ENCODE peak calls at places on chromosomes 6 and 20, in six cellular contexts. One of them, this sample, is unnamed.

GRCh38 chr20:46215913-46216707 is 92.2 kb downstream of the CDH22 start:
- DNase-seq in naive thymus-derived CD4-positive, alpha-beta T cell: no peak
- DNase-seq in right atrium auricular region: peak
- DNase-seq in thoracic aorta: no peak
- DNase-seq in aorta: peak
- DNase-seq in hepatocyte: peak
- DNase-seq in this sample: peak

GRCh38 chr6:148807784-148808183 is 61.0 kb downstream of the UST start:
- DNase-seq in naive thymus-derived CD4-positive, alpha-beta T cell: no peak
- DNase-seq in right atrium auricular region: no peak
- DNase-seq in thoracic aorta: no peak
- DNase-seq in aorta: no peak
- DNase-seq in hepatocyte: no peak
- DNase-seq in this sample: no peak

GRCh38 chr6:30884521-30885480 is 482 bp downstream of the DDR1 start:
- DNase-seq in naive thymus-derived CD4-positive, alpha-beta T cell: no peak
- DNase-seq in right atrium auricular region: no peak
- DNase-seq in thoracic aorta: no peak
- DNase-seq in aorta: peak
- DNase-seq in hepatocyte: peak
- DNase-seq in this sample: peak

GRCh38 chr20:63810730-63811490 is 20.2 kb downstream of the ZBTB46 start:
- DNase-seq in naive thymus-derived CD4-positive, alpha-beta T cell: no peak
- DNase-seq in right atrium auricular region: no peak
- DNase-seq in thoracic aorta: no peak
- DNase-seq in aorta: no peak
- DNase-seq in hepatocyte: no peak
- DNase-seq in this sample: no peak

GRCh38 chr6:7159790-7160525 is 52.2 kb downstream of the RREB1 start:
- DNase-seq in naive thymus-derived CD4-positive, alpha-beta T cell: no peak
- DNase-seq in right atrium auricular region: no peak
- DNase-seq in thoracic aorta: no peak
- DNase-seq in aorta: no peak
- DNase-seq in hepatocyte: no peak
- DNase-seq in this sample: no peak

GRCh38 chr20:59824711-59825562 is 108.5 kb downstream of the SYCP2 start:
- DNase-seq in naive thymus-derived CD4-positive, alpha-beta T cell: no peak
- DNase-seq in right atrium auricular region: peak
- DNase-seq in thoracic aorta: no peak
- DNase-seq in aorta: no peak
- DNase-seq in hepatocyte: no peak
- DNase-seq in this sample: peak

GRCh38 chr20:10332656-10333421 is 101.2 kb downstream of the MKKS start:
- DNase-seq in naive thymus-derived CD4-positive, alpha-beta T cell: no peak
- DNase-seq in right atrium auricular region: no peak
- DNase-seq in thoracic aorta: no peak
- DNase-seq in aorta: no peak
- DNase-seq in hepatocyte: no peak
- DNase-seq in this sample: no peak

GRCh38 chr6:28742668-28743270 is 181.0 kb downstream of the TRIM27 start:
- DNase-seq in naive thymus-derived CD4-positive, alpha-beta T cell: no peak
- DNase-seq in right atrium auricular region: no peak
- DNase-seq in thoracic aorta: no peak
- DNase-seq in aorta: no peak
- DNase-seq in hepatocyte: peak
- DNase-seq in this sample: peak

GRCh38 chr20:382291-383115 is 1.9 kb downstream of the TRIB3 start:
- DNase-seq in naive thymus-derived CD4-positive, alpha-beta T cell: no peak
- DNase-seq in right atrium auricular region: no peak
- DNase-seq in thoracic aorta: no peak
- DNase-seq in aorta: no peak
- DNase-seq in hepatocyte: no peak
- DNase-seq in this sample: peak

GRCh38 chr6:9744119-9744518 is 670.8 kb downstream of the TFAP2A start:
- DNase-seq in naive thymus-derived CD4-positive, alpha-beta T cell: no peak
- DNase-seq in right atrium auricular region: no peak
- DNase-seq in thoracic aorta: no peak
- DNase-seq in aorta: no peak
- DNase-seq in hepatocyte: no peak
- DNase-seq in this sample: no peak

GRCh38 chr20:63089051-63089907 is 82.5 kb upstream of the BHLHE23 start:
- DNase-seq in naive thymus-derived CD4-positive, alpha-beta T cell: peak
- DNase-seq in right atrium auricular region: no peak
- DNase-seq in thoracic aorta: no peak
- DNase-seq in aorta: peak
- DNase-seq in hepatocyte: no peak
- DNase-seq in this sample: peak

GRCh38 chr20:24653306-24653705 is 183.9 kb downstream of the SYNDIG1 start:
- DNase-seq in naive thymus-derived CD4-positive, alpha-beta T cell: no peak
- DNase-seq in right atrium auricular region: no peak
- DNase-seq in thoracic aorta: no peak
- DNase-seq in aorta: no peak
- DNase-seq in hepatocyte: peak
- DNase-seq in this sample: peak

GRCh38 chr6:21808551-21809181 is 215.1 kb downstream of the SOX4 start:
- DNase-seq in naive thymus-derived CD4-positive, alpha-beta T cell: no peak
- DNase-seq in right atrium auricular region: no peak
- DNase-seq in thoracic aorta: no peak
- DNase-seq in aorta: peak
- DNase-seq in hepatocyte: peak
- DNase-seq in this sample: no peak

GRCh38 chr6:158752613-158753012 is 66.6 kb downstream of the EZR start:
- DNase-seq in naive thymus-derived CD4-positive, alpha-beta T cell: no peak
- DNase-seq in right atrium auricular region: no peak
- DNase-seq in thoracic aorta: no peak
- DNase-seq in aorta: no peak
- DNase-seq in hepatocyte: no peak
- DNase-seq in this sample: no peak

GRCh38 chr6:145732788-145733187 is 2.5 kb downstream of the EPM2A start:
- DNase-seq in naive thymus-derived CD4-positive, alpha-beta T cell: no peak
- DNase-seq in right atrium auricular region: no peak
- DNase-seq in thoracic aorta: no peak
- DNase-seq in aorta: no peak
- DNase-seq in hepatocyte: no peak
- DNase-seq in this sample: no peak

GRCh38 chr6:112983741-112984221 is 636.7 kb downstream of the RFPL4B start:
- DNase-seq in naive thymus-derived CD4-positive, alpha-beta T cell: no peak
- DNase-seq in right atrium auricular region: no peak
- DNase-seq in thoracic aorta: no peak
- DNase-seq in aorta: no peak
- DNase-seq in hepatocyte: peak
- DNase-seq in this sample: no peak

GRCh38 chr20:37379967-37380828 is 34.3 kb downstream of the SRC start:
- DNase-seq in naive thymus-derived CD4-positive, alpha-beta T cell: no peak
- DNase-seq in right atrium auricular region: no peak
- DNase-seq in thoracic aorta: no peak
- DNase-seq in aorta: no peak
- DNase-seq in hepatocyte: peak
- DNase-seq in this sample: peak
- H3K27ac ChIP-seq in naive thymus-derived CD4-positive, alpha-beta T cell: no peak
- H3K27ac ChIP-seq in right atrium auricular region: no peak
- H3K27ac ChIP-seq in thoracic aorta: no peak
- H3K27ac ChIP-seq in aorta: no peak
- H3K27ac ChIP-seq in hepatocyte: peak
- H3K27ac ChIP-seq in this sample: peak

DNA sequence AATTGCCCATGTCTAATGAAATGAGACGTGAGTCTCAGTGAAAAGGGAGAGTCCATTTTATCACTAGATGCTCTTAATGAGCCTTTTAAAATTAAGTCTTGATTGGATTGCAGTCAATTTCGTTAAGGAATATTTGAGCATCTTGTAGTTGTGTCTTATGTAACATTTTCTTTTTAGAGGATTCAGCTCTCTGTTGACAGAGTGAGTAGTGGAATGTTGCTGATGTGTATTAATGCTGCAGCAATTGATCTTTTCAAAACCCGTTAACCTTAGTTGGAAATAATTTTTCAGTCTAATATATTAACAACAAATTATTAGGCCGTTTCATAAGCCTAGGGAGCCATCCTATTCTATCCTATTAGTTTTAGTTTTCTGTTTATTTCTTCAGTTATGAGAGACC is 77.4 kb downstream of the QKI start:
- DNase-seq in naive thymus-derived CD4-positive, alpha-beta T cell: no peak
- DNase-seq in right atrium auricular region: no peak
- DNase-seq in thoracic aorta: no peak
- DNase-seq in aorta: no peak
- DNase-seq in hepatocyte: no peak
- DNase-seq in this sample: no peak
- H3K27ac ChIP-seq in naive thymus-derived CD4-positive, alpha-beta T cell: no peak
- H3K27ac ChIP-seq in right atrium auricular region: peak
- H3K27ac ChIP-seq in thoracic aorta: no peak
- H3K27ac ChIP-seq in aorta: no peak
- H3K27ac ChIP-seq in hepatocyte: no peak
- H3K27ac ChIP-seq in this sample: no peak

DNA sequence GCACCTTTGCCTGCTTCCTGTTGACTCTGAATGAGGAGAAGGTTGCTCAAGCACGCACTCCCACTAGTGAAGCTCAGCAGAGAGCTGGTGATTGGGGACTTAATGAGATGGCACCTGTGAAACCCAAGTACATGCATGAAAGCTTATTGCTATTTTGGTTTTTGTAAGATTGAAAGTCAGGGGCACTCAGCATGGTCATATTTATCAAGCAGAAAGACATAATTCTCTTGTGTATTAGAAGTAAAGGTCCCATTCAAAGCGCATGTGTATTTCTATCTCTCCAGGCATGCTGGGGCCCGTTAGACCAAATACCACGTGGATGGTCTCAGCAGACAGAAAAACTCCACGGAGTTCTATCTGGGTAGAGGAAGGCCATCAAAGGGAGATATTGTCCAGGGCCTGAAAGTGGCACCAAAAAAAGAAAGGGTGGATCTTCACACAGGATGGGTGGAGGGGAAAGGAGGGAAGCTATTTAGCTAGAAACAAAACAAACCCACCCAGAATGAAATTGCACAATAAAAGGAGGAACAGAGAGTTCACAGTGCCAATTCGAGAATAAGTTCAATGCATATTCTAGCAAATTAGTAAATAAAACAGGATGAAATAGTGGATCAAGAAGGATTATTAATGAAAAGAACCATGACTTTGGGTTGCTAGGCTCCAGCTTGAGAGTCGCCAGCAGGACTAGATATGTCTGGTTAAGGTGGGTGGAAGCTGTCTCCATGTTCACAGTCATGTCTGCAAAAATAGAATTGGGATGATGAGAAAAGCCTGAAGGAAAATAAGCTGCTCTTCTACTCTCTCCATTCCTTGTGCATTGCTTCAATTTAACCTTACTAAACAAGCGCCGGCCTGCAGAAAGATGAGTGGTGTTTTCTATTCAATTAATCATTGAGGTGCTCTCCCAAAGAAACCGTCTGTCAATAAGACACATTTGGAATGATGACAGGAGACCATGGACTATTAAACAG is 224.9 kb upstream of the DTNBP1 start:
- DNase-seq in naive thymus-derived CD4-positive, alpha-beta T cell: no peak
- DNase-seq in right atrium auricular region: no peak
- DNase-seq in thoracic aorta: no peak
- DNase-seq in aorta: no peak
- DNase-seq in hepatocyte: no peak
- DNase-seq in this sample: no peak
- H3K27ac ChIP-seq in naive thymus-derived CD4-positive, alpha-beta T cell: no peak
- H3K27ac ChIP-seq in right atrium auricular region: no peak
- H3K27ac ChIP-seq in thoracic aorta: no peak
- H3K27ac ChIP-seq in aorta: no peak
- H3K27ac ChIP-seq in hepatocyte: no peak
- H3K27ac ChIP-seq in this sample: no peak

GRCh38 chr6:131134950-131135243 is 370 bp upstream of the AKAP7 start:
- DNase-seq in naive thymus-derived CD4-positive, alpha-beta T cell: no peak
- DNase-seq in right atrium auricular region: no peak
- DNase-seq in thoracic aorta: no peak
- DNase-seq in aorta: no peak
- DNase-seq in hepatocyte: no peak
- DNase-seq in this sample: no peak
- H3K27ac ChIP-seq in naive thymus-derived CD4-positive, alpha-beta T cell: peak
- H3K27ac ChIP-seq in right atrium auricular region: peak
- H3K27ac ChIP-seq in thoracic aorta: peak
- H3K27ac ChIP-seq in aorta: peak
- H3K27ac ChIP-seq in hepatocyte: peak
- H3K27ac ChIP-seq in this sample: peak

GRCh38 chr6:44223471-44224153 is at the start of gene SLC29A1:
- DNase-seq in naive thymus-derived CD4-positive, alpha-beta T cell: peak
- DNase-seq in right atrium auricular region: no peak
- DNase-seq in thoracic aorta: no peak
- DNase-seq in aorta: peak
- DNase-seq in hepatocyte: peak
- DNase-seq in this sample: peak
- H3K27ac ChIP-seq in naive thymus-derived CD4-positive, alpha-beta T cell: peak
- H3K27ac ChIP-seq in right atrium auricular region: peak
- H3K27ac ChIP-seq in thoracic aorta: peak
- H3K27ac ChIP-seq in aorta: peak
- H3K27ac ChIP-seq in hepatocyte: no peak
- H3K27ac ChIP-seq in this sample: no peak

GRCh38 chr6:125245523-125246264 is 56.1 kb downstream of the HDDC2 start:
- DNase-seq in naive thymus-derived CD4-positive, alpha-beta T cell: no peak
- DNase-seq in right atrium auricular region: no peak
- DNase-seq in thoracic aorta: no peak
- DNase-seq in aorta: no peak
- DNase-seq in hepatocyte: no peak
- DNase-seq in this sample: no peak
- H3K27ac ChIP-seq in naive thymus-derived CD4-positive, alpha-beta T cell: no peak
- H3K27ac ChIP-seq in right atrium auricular region: no peak
- H3K27ac ChIP-seq in thoracic aorta: no peak
- H3K27ac ChIP-seq in aorta: no peak
- H3K27ac ChIP-seq in hepatocyte: no peak
- H3K27ac ChIP-seq in this sample: no peak

DNA sequence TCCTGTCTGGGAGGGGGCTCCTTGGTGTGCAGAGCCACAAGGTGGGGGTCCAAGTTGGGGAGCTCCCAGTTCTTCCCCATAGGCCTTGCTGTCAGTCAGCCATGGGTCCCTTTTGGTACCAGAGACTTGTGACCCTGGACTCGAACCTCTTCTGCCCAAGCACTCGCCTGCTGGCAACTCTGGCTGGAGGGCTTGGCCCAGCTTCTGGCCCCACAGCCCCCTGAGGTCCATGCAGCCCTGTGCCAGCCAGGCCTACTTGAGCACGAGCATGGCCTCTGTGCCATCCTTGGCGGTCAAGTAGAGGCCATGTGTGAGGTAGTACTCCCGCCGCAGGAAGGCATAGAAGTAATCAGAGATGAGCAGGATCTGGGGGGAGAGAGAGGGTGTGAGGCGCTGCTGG is 2.1 kb downstream of the MAP1LC3A start:
- DNase-seq in naive thymus-derived CD4-positive, alpha-beta T cell: no peak
- DNase-seq in right atrium auricular region: no peak
- DNase-seq in thoracic aorta: no peak
- DNase-seq in aorta: no peak
- DNase-seq in hepatocyte: no peak
- DNase-seq in this sample: no peak
- H3K27ac ChIP-seq in naive thymus-derived CD4-positive, alpha-beta T cell: peak
- H3K27ac ChIP-seq in right atrium auricular region: no peak
- H3K27ac ChIP-seq in thoracic aorta: no peak
- H3K27ac ChIP-seq in aorta: no peak
- H3K27ac ChIP-seq in hepatocyte: no peak
- H3K27ac ChIP-seq in this sample: no peak

This sample was measured in osteoblast.